ENCODE peak calls at places on chromosomes 11 and 22, in ten cellular contexts. L, Q, C, B, Z, R, E, W, I and O are unnamed samples.

GRCh38 chr22:23068832-23069385 is 1.4 kb upstream of the GNAZ start:
- DNase-seq in E (peak; percentile 59), C (no peak), I (peak; percentile 3), Q (no peak), B (no peak), R (no peak), Z (no peak), L (no peak), W (no peak), O (no peak)

GRCh38 chr11:87292598-87292997 is 254.9 kb downstream of the TMEM135 start:
- DNase-seq in R (no peak), E (no peak), B (no peak), Q (no peak), W (no peak), I (no peak), Z (no peak), L (no peak), C (no peak), O (no peak)

GRCh38 chr22:33923660-33924246 is 3.5 kb upstream of the LARGE1 start:
- DNase-seq in L (peak; percentile 71), R (peak; percentile 67), I (peak; percentile 75), E (peak; percentile 75), Z (no peak), Q (no peak), B (peak; percentile 98), W (peak; percentile 24), C (peak; percentile 23), O (peak; percentile 54)

GRCh38 chr11:81673001-81673400 is 1060.7 kb downstream of the FAM181B start:
- DNase-seq in W (no peak), E (no peak), I (no peak), Q (no peak), R (no peak), C (no peak), B (no peak), L (no peak), Z (no peak), O (no peak)

GRCh38 chr11:86067230-86068137 is 1.4 kb downstream of the PICALM start:
- DNase-seq in Q (no peak), Z (no peak), C (no peak), E (no peak), L (no peak), B (no peak), I (no peak), R (peak; percentile 83), W (peak; percentile 18), O (peak; percentile 57)

GRCh38 chr11:106222626-106223025 is 145.2 kb downstream of the AASDHPPT start:
- DNase-seq in W (no peak), E (no peak), B (peak; percentile 30), R (no peak), Q (no peak), Z (no peak), C (no peak), L (no peak), I (no peak), O (no peak)

GRCh38 chr22:43209523-43209890 is 22.6 kb upstream of the TTLL12 start:
- DNase-seq in I (no peak), W (no peak), Q (no peak), R (no peak), C (no peak), Z (no peak), L (no peak), E (no peak), B (no peak), O (no peak)

GRCh38 chr11:60786811-60787567 is 1.9 kb downstream of the MS4A10 start:
- DNase-seq in R (no peak), Z (no peak), L (peak; percentile 53), C (no peak), I (peak; percentile 71), B (no peak), E (peak; percentile 91), Q (no peak), W (no peak), O (no peak)

GRCh38 chr11:83725718-83726117 is 439.6 kb upstream of the CCDC90B start:
- DNase-seq in Z (no peak), L (no peak), C (no peak), I (no peak), Q (no peak), R (no peak), E (no peak), W (no peak), B (peak; percentile 17), O (no peak)

GRCh38 chr11:47269002-47269828 is 718 bp upstream of the MADD start:
- DNase-seq in L (peak; percentile 91), R (peak; percentile 94), C (peak; percentile 85), Z (peak; percentile 95), I (peak; percentile 91), W (peak; percentile 90), Q (peak; percentile 92), E (peak; percentile 97), B (peak; percentile 95), O (peak; percentile 96)

GRCh38 chr11:130634981-130635473 is 186.6 kb downstream of the ADAMTS15 start:
- DNase-seq in E (no peak), Z (no peak), B (no peak), Q (peak; percentile 42), W (no peak), R (peak; percentile 14), I (no peak), L (no peak), C (no peak), O (no peak)
- TF ChIP-seq POLR2AphosphoS5 in E (no peak), Z (no peak), B (no peak), Q (no peak), W (no peak), R (no peak), I (no peak), L (no peak), C (no peak), O (no peak)

GRCh38 chr22:36463783-36464184 is 17.7 kb downstream of the TXN2 start:
- DNase-seq in Z (no peak), W (no peak), B (no peak), I (no peak), R (no peak), E (peak; percentile 71), Q (no peak), C (no peak), L (no peak), O (no peak)
- TF ChIP-seq POLR2AphosphoS5 in Z (peak; percentile 69), W (no peak), B (no peak), I (no peak), R (no peak), E (peak; percentile 61), Q (peak; percentile 82), C (no peak), L (no peak), O (no peak)

GRCh38 chr22:50338860-50339462 is 4.2 kb upstream of the PPP6R2 start:
- DNase-seq in R (no peak), Z (no peak), Q (no peak), B (no peak), E (no peak), I (no peak), L (no peak), W (no peak), C (no peak), O (no peak)

GRCh38 chr22:50342651-50343540 is at the start of gene PPP6R2:
- DNase-seq in W (peak; percentile 87), I (peak; percentile 88), Z (no peak), B (peak; percentile 83), C (peak; percentile 80), E (peak; percentile 90), Q (no peak), L (peak; percentile 86), R (peak; percentile 40), O (peak; percentile 49)

GRCh38 chr22:50343541-50343935 is 411 bp downstream of the PPP6R2 start:
- DNase-seq in E (no peak), W (no peak), Q (no peak), B (no peak), R (no peak), Z (no peak), C (no peak), L (no peak), I (no peak), O (peak; percentile 45)

GRCh38 chr22:50340157-50340879 is 2.8 kb upstream of the PPP6R2 start:
- DNase-seq in Q (no peak), R (peak; percentile 70), I (no peak), C (no peak), B (peak; percentile 45), L (no peak), Z (no peak), E (no peak), W (peak; percentile 7), O (no peak)

GRCh38 chr22:50341977-50342650 is 1.0 kb upstream of the PPP6R2 start:
- DNase-seq in I (peak; percentile 92), E (peak; percentile 95), Z (peak; percentile 96), R (peak; percentile 83), Q (no peak), B (peak; percentile 97), C (peak; percentile 63), L (peak; percentile 94), W (peak; percentile 61), O (peak; percentile 45)
- TF ChIP-seq POLR2AphosphoS5 in I (no peak), E (no peak), Z (peak; percentile 7), R (no peak), Q (peak; percentile 45), B (no peak), C (no peak), L (peak; percentile 61), W (no peak), O (no peak)

GRCh38 chr22:37609240-37610152 is 862 bp downstream of the GGA1 start:
- DNase-seq in Z (no peak), Q (no peak), W (peak; percentile 46), I (no peak), C (no peak), L (no peak), B (no peak), E (no peak), R (no peak), O (no peak)

GRCh38 chr22:37608477-37609239 is at the start of gene GGA1:
- DNase-seq in L (peak; percentile 96), W (peak; percentile 89), E (peak; percentile 98), I (peak; percentile 97), C (peak; percentile 91), R (peak; percentile 94), Q (peak; percentile 98), B (peak; percentile 95), Z (peak; percentile 98), O (peak; percentile 98)

GRCh38 chr22:37607912-37608476 is 640 bp upstream of the GGA1 start:
- DNase-seq in W (no peak), Z (no peak), L (no peak), C (no peak), I (peak; percentile 30), B (peak; percentile 98), E (no peak), Q (no peak), R (no peak), O (no peak)

GRCh38 chr22:37611202-37611601 is 2.6 kb downstream of the GGA1 start:
- DNase-seq in I (no peak), Z (no peak), Q (no peak), C (no peak), E (no peak), R (no peak), W (no peak), B (no peak), L (no peak), O (no peak)

DNA sequence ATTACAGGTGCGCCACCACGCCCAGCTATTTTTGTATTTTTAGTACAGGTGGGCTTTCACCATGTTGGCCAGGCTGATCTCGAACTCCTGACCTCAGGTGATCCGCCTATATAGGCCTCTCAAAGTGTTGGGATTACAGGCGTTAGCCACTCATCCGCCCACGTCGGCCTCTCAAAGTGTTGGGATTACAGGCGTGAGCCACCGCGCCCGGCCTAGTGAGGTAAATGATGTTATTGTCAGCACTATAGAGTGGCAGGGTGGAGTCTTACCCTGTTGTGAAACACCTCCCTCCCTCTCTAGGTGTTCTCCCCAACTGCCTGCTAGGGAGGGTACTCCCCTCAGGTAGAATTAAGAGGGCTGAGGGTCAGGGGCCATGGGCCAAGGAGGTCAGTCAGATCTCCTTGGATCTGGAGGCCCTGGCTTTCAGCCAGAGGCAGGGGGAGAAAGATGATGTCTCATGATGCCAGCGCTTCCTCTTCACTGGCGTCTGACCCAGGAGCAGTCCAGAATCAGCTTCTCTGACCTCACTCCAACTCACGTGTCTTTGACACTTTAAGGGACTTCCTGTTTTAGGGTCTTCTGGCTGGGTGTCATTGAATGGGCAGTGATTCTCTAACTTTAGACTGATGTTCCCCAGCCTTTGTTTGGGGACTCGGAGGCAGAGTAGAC is 2.0 kb downstream of the GGA1 start:
- DNase-seq in I (peak; percentile 84), B (no peak), Q (no peak), E (no peak), L (no peak), Z (no peak), R (no peak), W (no peak), C (no peak), O (peak; percentile 63)
- TF ChIP-seq POLR2AphosphoS5 in I (no peak), B (no peak), Q (peak; percentile 15), E (no peak), L (no peak), Z (no peak), R (no peak), W (no peak), C (no peak), O (no peak)